ENCODE peak calls at places on chromosomes 12 and 14, in seven cellular contexts. C is mesendoderm, O is transverse colon, H is uterus, R is OCI-LY7, D is hepatocyte, P is upper lobe of left lung. Z is an unnamed sample.

GRCh38 chr12:18323159-18323558 is 61.8 kb downstream of the PIK3C2G start:
- DNase-seq in C (no peak), P (no peak), O (no peak), R (no peak), H (no peak), D (no peak), Z (no peak)

GRCh38 chr12:32603858-32604257 is 75.2 kb upstream of the DNM1L start:
- DNase-seq in O (no peak), D (no peak), H (no peak), C (peak; percentile 22), R (no peak), P (no peak), Z (no peak)

GRCh38 chr12:26740991-26741390 is 92.0 kb downstream of the ITPR2 start:
- DNase-seq in H (no peak), R (no peak), O (no peak), D (no peak), P (peak; percentile 36), C (no peak), Z (no peak)

GRCh38 chr12:31620311-31620710 is 29.4 kb upstream of the DENND5B start:
- DNase-seq in D (peak; percentile 59), P (no peak), R (no peak), H (no peak), O (no peak), C (no peak), Z (no peak)

GRCh38 chr14:51431033-51431709 is 191.1 kb downstream of the TMX1 start:
- DNase-seq in D (no peak), P (no peak), R (no peak), C (no peak), O (no peak), H (no peak), Z (no peak)

GRCh38 chr14:55373784-55374725 is 37.6 kb downstream of the ATG14 start:
- DNase-seq in D (peak; percentile 42), P (no peak), H (no peak), R (peak; percentile 5), C (peak; percentile 48), O (no peak), Z (no peak)

GRCh38 chr14:94751321-94751720 is 18.6 kb downstream of the GSC start:
- DNase-seq in D (no peak), C (no peak), O (no peak), H (no peak), R (no peak), P (no peak), Z (no peak)

GRCh38 chr14:61516957-61517356 is 178.4 kb upstream of the HIF1A start:
- DNase-seq in D (no peak), H (no peak), O (no peak), P (no peak), R (no peak), C (peak; percentile 64), Z (no peak)

GRCh38 chr12:6764011-6764828 is 1.9 kb upstream of the PTMS start:
- DNase-seq in H (peak; percentile 97), C (peak; percentile 100), D (peak; percentile 95), O (peak; percentile 89), P (peak; percentile 88), R (peak; percentile 90), Z (peak; percentile 95)

GRCh38 chr14:95774265-95775160 is 60.6 kb upstream of the TCL1A start:
- DNase-seq in D (peak; percentile 65), C (peak; percentile 73), O (peak; percentile 31), R (peak; percentile 86), H (peak; percentile 18), P (no peak), Z (no peak)

GRCh38 chr12:11702959-11703358 is 53.5 kb downstream of the ETV6 start:
- DNase-seq in R (no peak), D (no peak), H (no peak), C (no peak), O (no peak), P (no peak), Z (no peak)

GRCh38 chr14:52801014-52801708 is 9.8 kb upstream of the GNPNAT1 start:
- DNase-seq in P (no peak), D (no peak), H (no peak), R (no peak), O (no peak), C (peak; percentile 40), Z (no peak)

GRCh38 chr12:6963741-6964446 is 6.6 kb downstream of the PHB2 start:
- DNase-seq in O (no peak), C (no peak), R (no peak), H (no peak), P (no peak), D (peak; percentile 71), Z (no peak)

GRCh38 chr12:80909370-80909769 is 28.4 kb downstream of the LIN7A start:
- DNase-seq in H (no peak), D (no peak), P (no peak), O (no peak), C (no peak), R (no peak), Z (no peak)

GRCh38 chr14:64550539-64551333 is 975 bp downstream of the PPP1R36 start:
- DNase-seq in O (no peak), R (no peak), D (no peak), C (no peak), P (no peak), H (no peak), Z (no peak)
- H3K27ac ChIP-seq in O (peak overlapping the region; percentile 87), R (no peak overlapping the region), D (no peak overlapping the region), C (no peak overlapping the region), P (no peak overlapping the region), H (no peak overlapping the region), Z (no peak overlapping the region)

GRCh38 chr12:113328368-113328889 is 6.5 kb downstream of the SLC8B1 start:
- DNase-seq in P (no peak), R (no peak), D (no peak), O (no peak), C (no peak), H (no peak), Z (no peak)

GRCh38 chr12:113332688-113333087 is 2.2 kb downstream of the SLC8B1 start:
- DNase-seq in H (no peak), P (no peak), R (no peak), O (no peak), D (no peak), C (no peak), Z (no peak)

GRCh38 chr12:113329022-113329790 is 5.7 kb downstream of the SLC8B1 start:
- DNase-seq in O (no peak), C (no peak), D (no peak), R (no peak), H (no peak), P (no peak), Z (no peak)

GRCh38 chr12:113330505-113330904 is 4.4 kb downstream of the SLC8B1 start:
- DNase-seq in H (no peak), D (no peak), R (no peak), P (no peak), C (no peak), O (no peak), Z (no peak)

GRCh38 chr12:113329791-113330417 is 5.0 kb downstream of the SLC8B1 start:
- DNase-seq in O (no peak), P (no peak), R (no peak), C (no peak), D (no peak), H (no peak), Z (no peak)
- H3K27ac ChIP-seq in O (no peak overlapping the region), P (no peak overlapping the region), R (no peak overlapping the region), C (no peak overlapping the region), D (no peak overlapping the region), H (no peak overlapping the region), Z (no peak overlapping the region)

GRCh38 chr14:68449565-68450295 is 343.1 kb downstream of the ZFP36L1 start:
- DNase-seq in H (no peak), O (no peak), C (peak; percentile 78), P (no peak), R (peak; percentile 42), D (no peak), Z (no peak)

GRCh38 chr14:68444449-68445168 is 348.3 kb downstream of the ZFP36L1 start:
- DNase-seq in R (no peak), P (no peak), H (no peak), D (no peak), C (no peak), O (no peak), Z (no peak)

GRCh38 chr14:68447581-68448281 is 345.1 kb downstream of the ZFP36L1 start:
- DNase-seq in H (no peak), D (no peak), O (no peak), R (no peak), P (no peak), C (no peak), Z (no peak)

GRCh38 chr14:68448379-68448778 is 344.5 kb downstream of the ZFP36L1 start:
- DNase-seq in O (no peak), P (no peak), C (no peak), D (no peak), R (no peak), H (no peak), Z (no peak)

DNA sequence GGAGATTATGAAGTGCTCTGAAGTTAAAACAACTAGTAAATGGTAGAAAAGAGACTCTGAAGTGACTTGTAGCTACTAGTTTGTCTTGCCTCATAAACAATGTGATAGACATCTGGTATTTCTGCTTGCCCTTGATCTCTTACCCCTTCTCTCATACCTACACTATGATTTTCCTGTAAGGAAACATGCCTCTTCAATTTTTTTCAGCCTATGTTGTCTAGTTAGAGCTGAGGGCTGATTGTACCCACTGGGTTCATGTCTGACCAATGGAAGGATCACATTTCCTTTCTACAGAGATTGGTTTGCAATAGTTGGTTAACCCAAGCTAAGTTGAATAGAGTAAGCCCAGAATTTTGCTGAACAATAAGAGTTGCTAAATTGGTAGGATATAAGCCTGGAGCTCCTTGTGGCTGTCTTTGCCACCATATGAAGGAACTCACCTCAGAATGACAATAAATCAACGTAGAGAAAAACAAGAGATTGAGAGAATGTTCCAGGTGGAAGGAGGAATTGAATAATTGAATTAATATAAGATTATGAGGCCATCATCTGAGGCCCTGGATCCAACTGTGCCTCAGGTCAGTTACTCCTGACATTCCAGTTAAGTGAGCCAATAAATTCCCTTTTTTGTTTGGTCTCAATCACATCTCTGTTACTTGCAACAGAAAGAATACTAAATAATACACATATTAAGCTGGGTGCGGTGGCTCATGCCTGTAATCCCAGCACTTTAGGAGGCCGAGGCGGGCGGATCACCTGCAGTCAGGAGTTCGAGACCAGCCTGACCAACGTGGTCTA is 346.4 kb downstream of the ZFP36L1 start:
- DNase-seq in P (peak; percentile 12), R (no peak), O (no peak), D (no peak), H (no peak), C (no peak), Z (no peak)
- H3K27ac ChIP-seq in P (no peak overlapping the region), R (no peak overlapping the region), O (no peak overlapping the region), D (no peak overlapping the region), H (peak overlapping the region; percentile 51), C (no peak overlapping the region), Z (no peak overlapping the region)

DNA sequence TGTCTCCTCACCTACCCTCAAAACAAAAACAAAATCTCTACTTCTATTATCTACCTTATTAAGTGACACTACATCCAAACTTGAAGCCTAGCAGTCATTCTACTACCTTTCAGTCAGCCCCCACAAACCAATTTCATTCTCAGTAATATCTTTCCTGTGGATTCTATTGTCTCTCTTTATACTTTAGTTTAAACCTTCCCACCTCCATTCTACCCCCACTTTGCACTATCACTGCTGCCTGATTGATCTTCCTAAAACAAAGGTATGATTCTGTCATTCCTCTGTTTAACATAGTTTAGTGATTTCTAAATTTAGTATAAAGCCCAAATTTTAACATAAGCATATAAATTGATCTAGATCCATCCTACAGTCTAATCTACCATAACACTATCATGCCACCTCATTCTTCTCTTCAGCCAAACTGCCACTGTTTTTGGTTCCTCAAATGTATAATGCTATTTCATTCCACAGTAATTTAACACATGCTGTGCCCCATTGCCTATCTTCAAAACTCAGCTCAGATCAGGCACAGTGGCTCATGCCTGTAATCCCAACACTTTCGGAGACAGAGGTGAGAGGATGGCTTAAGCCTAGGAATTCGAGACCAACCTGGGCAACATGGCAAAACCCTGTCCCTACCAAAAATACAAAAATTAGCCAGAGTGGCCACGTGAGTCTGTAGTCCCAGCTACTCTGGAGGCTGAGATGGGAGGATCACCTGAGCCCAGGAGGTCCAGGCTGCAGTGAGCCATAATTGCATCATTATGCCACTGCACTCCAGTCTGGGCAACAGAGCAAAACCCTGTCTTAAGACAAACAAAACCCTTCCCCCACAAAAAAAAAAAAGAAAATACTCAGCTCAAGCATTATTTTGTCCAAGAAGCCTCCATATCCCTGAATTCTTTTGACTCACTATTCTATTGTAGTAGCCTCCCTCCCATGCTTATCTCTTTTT is 3.1 kb upstream of the STRN3 start:
- DNase-seq in C (peak; percentile 61), H (no peak), D (no peak), P (no peak), O (no peak), R (no peak), Z (no peak)
- H3K27ac ChIP-seq in C (peak overlapping the region; percentile 28), H (no peak overlapping the region), D (no peak overlapping the region), P (no peak overlapping the region), O (no peak overlapping the region), R (no peak overlapping the region), Z (no peak overlapping the region)